ENCODE peak calls at places on chromosomes 7 and 10, in six cellular contexts. P is effector memory CD8-positive, alpha-beta T cell; Y is activated CD8-positive, alpha-beta memory T cell treated with anti-CD3 and anti-CD28 coated beads, Interleukin-2, amount 50 U/mL, for 48 hours; I is substantia nigra; C is non-pigmented ciliary epithelial cell; B is iris pigment epithelial cell. T is an unnamed sample.

GRCh38 chr7:31782411-31782991 is 95.5 kb downstream of the PPP1R17 start:
- DNase-seq in P (no peak), Y (no peak), I (no peak), C (peak), B (peak), T (peak)

GRCh38 chr7:158676171-158676840 is 28.3 kb downstream of the NCAPG2 start:
- DNase-seq in P (no peak), Y (no peak), I (no peak), C (no peak), B (peak), T (no peak)

GRCh38 chr10:72081210-72081609 is 7.1 kb downstream of the SPOCK2 start:
- DNase-seq in P (peak), Y (no peak), I (no peak), C (no peak), B (no peak), T (no peak)

GRCh38 chr7:93046641-93047040 is 71.1 kb downstream of the SAMD9 start:
- DNase-seq in P (no peak), Y (no peak), I (no peak), C (no peak), B (no peak), T (no peak)

GRCh38 chr7:92436843-92437445 is 10.3 kb upstream of the GATAD1 start:
- DNase-seq in P (no peak), Y (no peak), I (no peak), C (no peak), B (no peak), T (no peak)

GRCh38 chr10:96664563-96664962 is 55.8 kb downstream of the PIK3AP1 start:
- DNase-seq in P (no peak), Y (no peak), I (no peak), C (no peak), B (no peak), T (no peak)

GRCh38 chr10:119207713-119208552 is 562 bp downstream of the GRK5 start:
- DNase-seq in P (peak), Y (peak), I (peak), C (no peak), B (peak), T (no peak)

GRCh38 chr10:3867454-3868273 is 82.7 kb upstream of the KLF6 start:
- DNase-seq in P (no peak), Y (no peak), I (no peak), C (no peak), B (no peak), T (no peak)

GRCh38 chr7:101555921-101556275 is 73.2 kb downstream of the MYL10 start:
- DNase-seq in P (no peak), Y (peak), I (no peak), C (no peak), B (no peak), T (no peak)

GRCh38 chr10:114565066-114565465 is 93.0 kb downstream of the ABLIM1 start:
- DNase-seq in P (no peak), Y (no peak), I (no peak), C (no peak), B (no peak), T (no peak)

GRCh38 chr7:103887853-103888602 is 101.4 kb downstream of the RELN start:
- DNase-seq in P (no peak), Y (no peak), I (no peak), C (no peak), B (peak), T (no peak)

GRCh38 chr7:139618482-139619366 is 95.2 kb downstream of the CLEC2L start:
- DNase-seq in P (no peak), Y (peak), I (no peak), C (no peak), B (no peak), T (no peak)

GRCh38 chr7:1770331-1770730 is 100.3 kb downstream of the ELFN1 start:
- DNase-seq in P (no peak), Y (no peak), I (no peak), C (no peak), B (no peak), T (no peak)

GRCh38 chr7:132270517-132270916 is 305.8 kb downstream of the PLXNA4 start:
- DNase-seq in P (no peak), Y (no peak), I (no peak), C (no peak), B (peak), T (no peak)

GRCh38 chr7:148626828-148627227 is 36.3 kb downstream of the C7orf33 start:
- DNase-seq in P (no peak), Y (no peak), I (no peak), C (no peak), B (no peak), T (no peak)

GRCh38 chr7:13984831-13985685 is 4.4 kb downstream of the ETV1 start:
- DNase-seq in P (no peak), Y (no peak), I (no peak), C (no peak), B (no peak), T (no peak)

GRCh38 chr7:47423196-47423595 is 158.7 kb downstream of the TNS3 start:
- DNase-seq in P (no peak), Y (no peak), I (no peak), C (no peak), B (no peak), T (no peak)

GRCh38 chr10:92064506-92064905 is 140.9 kb downstream of the BTAF1 start:
- DNase-seq in P (no peak), Y (no peak), I (no peak), C (no peak), B (peak), T (no peak)

GRCh38 chr7:151630349-151630748 is 110.7 kb upstream of the RHEB start:
- DNase-seq in P (no peak), Y (no peak), I (no peak), C (no peak), B (no peak), T (no peak)

GRCh38 chr10:29229258-29229705 is 59.6 kb upstream of the LYZL1 start:
- DNase-seq in P (no peak), Y (no peak), I (no peak), C (no peak), B (no peak), T (no peak)

GRCh38 chr7:7761340-7761973 is 43.0 kb upstream of the RPA3 start:
- DNase-seq in P (no peak), Y (no peak), I (no peak), C (no peak), B (peak), T (peak)

GRCh38 chr10:79153753-79154152 is 85.0 kb downstream of the ZMIZ1 start:
- DNase-seq in P (no peak), Y (no peak), I (no peak), C (no peak), B (no peak), T (no peak)

GRCh38 chr7:140621326-140622035 is 19.1 kb downstream of the DENND2A start:
- DNase-seq in P (no peak), Y (no peak), I (no peak), C (no peak), B (no peak), T (no peak)

GRCh38 chr7:44216521-44217030 is 15.8 kb downstream of the YKT6 start:
- DNase-seq in P (no peak), Y (no peak), I (no peak), C (no peak), B (no peak), T (no peak)

GRCh38 chr10:112902730-112903129 is 47.3 kb upstream of the TCF7L2 start:
- DNase-seq in P (no peak), Y (no peak), I (no peak), C (no peak), B (no peak), T (no peak)

GRCh38 chr10:119831656-119832055 is 41.0 kb downstream of the MCMBP start:
- DNase-seq in P (no peak), Y (no peak), I (no peak), C (no peak), B (no peak), T (no peak)

GRCh38 chr7:122198581-122198980 is 54.5 kb upstream of the AASS start:
- DNase-seq in P (no peak), Y (no peak), I (no peak), C (no peak), B (no peak), T (no peak)

T was measured in fibroblast of the conjunctiva.